ENCODE peak calls at places on chromosome 15, in eight cellular contexts. A is CD8-positive, alpha-beta T cell; Y is iPS-NIHi11; R is progenitor cell of endocrine pancreas; J is tibial nerve; L is AG09319; H is NCI-H510A; T is A172. I is an unnamed sample.
A peak's percentile ranks its signal among the peaks of the same experiment; 100 is the strongest.

GRCh38 chr15:69578792-69579587 is 126.4 kb downstream of the RPLP1 start:
- DNase-seq in A (no peak), Y (no peak), R (no peak), J (no peak), L (no peak), H (no peak), T (peak; percentile 85), I (no peak)

GRCh38 chr15:101039461-101039860 is 120.3 kb downstream of the LRRK1 start:
- DNase-seq in A (no peak), Y (no peak), R (no peak), J (no peak), L (no peak), H (no peak), T (no peak), I (peak; percentile 25)

GRCh38 chr15:57061281-57061680 is 142.8 kb downstream of the TCF12 start:
- DNase-seq in A (no peak), Y (no peak), R (no peak), J (no peak), L (no peak), H (no peak), T (no peak), I (no peak)

GRCh38 chr15:43410572-43411214 is 39.8 kb downstream of the TUBGCP4 start:
- DNase-seq in A (no peak), Y (no peak), R (no peak), J (no peak), L (no peak), H (no peak), T (no peak), I (peak; percentile 16)

GRCh38 chr15:73983211-73983727 is 8.8 kb downstream of the STOML1 start:
- DNase-seq in A (peak; percentile 38), Y (peak; percentile 14), R (no peak), J (no peak), L (no peak), H (no peak), T (peak; percentile 89), I (no peak)

GRCh38 chr15:59797756-59798604 is 108.9 kb upstream of the BNIP2 start:
- DNase-seq in A (no peak), Y (no peak), R (no peak), J (no peak), L (no peak), H (no peak), T (no peak), I (no peak)

GRCh38 chr15:92079047-92079446 is 225.5 kb downstream of the SLCO3A1 start:
- DNase-seq in A (no peak), Y (peak; percentile 46), R (no peak), J (no peak), L (no peak), H (no peak), T (no peak), I (no peak)

GRCh38 chr15:34721802-34722795 is 32.7 kb downstream of the GJD2 start:
- DNase-seq in A (no peak), Y (peak; percentile 71), R (no peak), J (peak; percentile 7), L (peak; percentile 10), H (peak; percentile 55), T (peak; percentile 65), I (peak; percentile 52)

GRCh38 chr15:100433304-100433703 is 91.5 kb upstream of the ADAMTS17 start:
- DNase-seq in A (no peak), Y (no peak), R (no peak), J (no peak), L (no peak), H (no peak), T (no peak), I (no peak)

GRCh38 chr15:45183511-45183910 is 4.3 kb downstream of the SHF start:
- DNase-seq in A (no peak), Y (no peak), R (no peak), J (no peak), L (no peak), H (no peak), T (no peak), I (no peak)

GRCh38 chr15:64596701-64597468 is 136.5 kb downstream of the ZNF609 start:
- DNase-seq in A (no peak), Y (peak; percentile 72), R (no peak), J (no peak), L (peak; percentile 20), H (peak; percentile 15), T (peak; percentile 59), I (peak; percentile 13)

GRCh38 chr15:63481105-63481810 is 23.1 kb upstream of the USP3 start:
- DNase-seq in A (no peak), Y (no peak), R (no peak), J (no peak), L (no peak), H (no peak), T (no peak), I (no peak)

GRCh38 chr15:70892912-70893560 is 410 bp downstream of the LRRC49 start:
- DNase-seq in A (no peak), Y (peak; percentile 16), R (no peak), J (no peak), L (peak; percentile 41), H (no peak), T (peak; percentile 57), I (no peak)

GRCh38 chr15:31145271-31145911 is 43.9 kb upstream of the TRPM1 start:
- DNase-seq in A (no peak), Y (no peak), R (no peak), J (no peak), L (no peak), H (no peak), T (peak; percentile 7), I (peak; percentile 24)

GRCh38 chr15:51776952-51777574 is 25.7 kb downstream of the TMOD2 start:
- DNase-seq in A (peak; percentile 73), Y (peak; percentile 75), R (peak; percentile 45), J (peak; percentile 86), L (peak; percentile 56), H (no peak), T (peak; percentile 78), I (peak; percentile 45)

GRCh38 chr15:101803676-101804075 is 367 bp downstream of the OR4F6 start:
- DNase-seq in A (no peak), Y (no peak), R (no peak), J (no peak), L (no peak), H (no peak), T (no peak), I (no peak)

GRCh38 chr15:61157933-61158332 is 71.2 kb downstream of the RORA start:
- DNase-seq in A (no peak), Y (no peak), R (no peak), J (peak; percentile 71), L (no peak), H (no peak), T (no peak), I (no peak)

I was measured in AG09309.